ENCODE peak calls at places on chromosomes 12 and 14, in nine cellular contexts. N is CMK, J is nephron progenitor cell, V is suprapubic skin, U is HT1080, K is T-cell, M is AG04450, R is endothelial cell, I is dermis microvascular lymphatic vessel endothelial cell. H is an unnamed sample.

GRCh38 chr12:100940503-100940902 is 145.9 kb downstream of the ANO4 start:
- DNase-seq in K (no peak), R (no peak), J (no peak), I (no peak), M (no peak), N (no peak), U (no peak), V (no peak), H (no peak)

GRCh38 chr12:18643673-18644072 is 94.1 kb downstream of the PLCZ1 start:
- DNase-seq in K (no peak), I (no peak), V (no peak), J (no peak), U (no peak), N (no peak), R (no peak), M (peak), H (no peak)

GRCh38 chr12:42130670-42131402 is 13.8 kb downstream of the GXYLT1 start:
- DNase-seq in N (no peak), M (no peak), U (peak), K (no peak), I (peak), V (no peak), R (no peak), J (no peak), H (no peak)

GRCh38 chr14:104295681-104296387 is 157.4 kb downstream of the KIF26A start:
- DNase-seq in M (no peak), J (no peak), V (peak), N (no peak), R (no peak), I (no peak), U (no peak), K (no peak), H (no peak)

GRCh38 chr12:91986084-91986483 is 159.6 kb downstream of the BTG1 start:
- DNase-seq in V (no peak), K (no peak), I (peak), U (peak), J (no peak), M (no peak), R (no peak), N (no peak), H (no peak)

GRCh38 chr12:46815792-46816191 is 10.0 kb downstream of the SLC38A4 start:
- DNase-seq in I (no peak), J (no peak), M (no peak), N (no peak), U (no peak), V (no peak), R (no peak), K (no peak), H (no peak)

GRCh38 chr12:15050664-15051063 is 77.8 kb downstream of the PDE6H start:
- DNase-seq in N (no peak), I (no peak), K (peak), M (no peak), J (no peak), R (no peak), V (no peak), U (peak), H (peak)

GRCh38 chr14:95741051-95741490 is 27.1 kb upstream of the TCL1A start:
- DNase-seq in K (no peak), R (no peak), V (no peak), M (no peak), U (peak), I (no peak), J (no peak), N (no peak), H (no peak)

GRCh38 chr12:124694250-124694649 is 126.8 kb upstream of the NCOR2 start:
- DNase-seq in N (no peak), I (no peak), V (no peak), R (no peak), U (no peak), M (no peak), K (no peak), J (no peak), H (no peak)

GRCh38 chr14:76084374-76084773 is 67.3 kb upstream of the GPATCH2L start:
- DNase-seq in K (no peak), U (no peak), J (no peak), N (no peak), V (no peak), M (no peak), I (no peak), R (no peak), H (no peak)

GRCh38 chr12:14588571-14588970 is 20.9 kb upstream of the PLBD1 start:
- DNase-seq in U (no peak), V (no peak), K (no peak), J (no peak), I (no peak), M (no peak), N (no peak), R (no peak), H (no peak)

GRCh38 chr14:103427485-103428443 is 42.5 kb downstream of the MARK3 start:
- DNase-seq in N (peak), U (peak), K (no peak), R (no peak), J (no peak), I (peak), M (no peak), V (no peak), H (no peak)

GRCh38 chr12:75816892-75817291 is 214.7 kb downstream of the PHLDA1 start:
- DNase-seq in V (no peak), K (no peak), R (no peak), M (no peak), J (no peak), U (peak), I (peak), N (no peak), H (no peak)

GRCh38 chr14:103527408-103528157 is 1.4 kb upstream of the TRMT61A start:
- DNase-seq in K (no peak), U (peak), J (no peak), R (no peak), V (no peak), N (no peak), M (no peak), I (no peak), H (no peak)

GRCh38 chr12:2023365-2023764 is 19.1 kb upstream of the DCP1B start:
- DNase-seq in V (no peak), N (no peak), M (no peak), I (no peak), R (peak), U (no peak), J (no peak), K (no peak), H (no peak)

GRCh38 chr14:52094871-52095270 is 26.0 kb upstream of the NID2 start:
- DNase-seq in I (no peak), U (no peak), V (no peak), N (no peak), J (no peak), R (no peak), M (no peak), K (no peak), H (no peak)

GRCh38 chr14:22339277-22339676 is 249.7 kb downstream of the DAD1 start:
- DNase-seq in I (no peak), V (peak), M (peak), R (no peak), J (no peak), N (no peak), U (no peak), K (no peak), H (no peak)

GRCh38 chr12:103523771-103524170 is 28.0 kb upstream of the C12orf42 start:
- DNase-seq in M (no peak), R (no peak), I (no peak), U (no peak), N (no peak), V (no peak), K (no peak), J (no peak), H (no peak)

GRCh38 chr14:37697489-37698121 is 102.2 kb downstream of the TTC6 start:
- DNase-seq in U (peak), M (peak), I (no peak), V (no peak), J (no peak), R (no peak), K (no peak), N (no peak), H (no peak)